ENCODE peak calls at places on chromosomes 13 and 19, in nine cellular contexts. One of them, this sample, is unnamed. For H3K9me3, the result is how much of the 10 kb centered on the place peaks cover.

GRCh38 chr19:46021531-46022041 is 1.3 kb downstream of the PGLYRP1 start:
- DNase-seq in mucosa of descending colon: peak
- DNase-seq in esophagus squamous epithelium: no peak
- DNase-seq in OCI-LY7: no peak
- DNase-seq in IMR-90: no peak
- DNase-seq in right atrium auricular region: no peak
- DNase-seq in fibroblast of lung: no peak
- DNase-seq in cardiac muscle cell: no peak
- DNase-seq in Peyer's patch: no peak
- DNase-seq in this sample: no peak

GRCh38 chr13:113801289-113801961 is 42.4 kb downstream of the TMEM255B start:
- DNase-seq in right atrium auricular region: no peak
- DNase-seq in fibroblast of lung: no peak
- DNase-seq in OCI-LY7: no peak
- DNase-seq in cardiac muscle cell: no peak
- DNase-seq in mucosa of descending colon: no peak
- DNase-seq in Peyer's patch: no peak
- DNase-seq in IMR-90: no peak
- DNase-seq in esophagus squamous epithelium: no peak
- DNase-seq in this sample: no peak

GRCh38 chr13:42453091-42453645 is 120.8 kb upstream of the TNFSF11 start:
- DNase-seq in OCI-LY7: no peak
- DNase-seq in cardiac muscle cell: no peak
- DNase-seq in right atrium auricular region: no peak
- DNase-seq in esophagus squamous epithelium: no peak
- DNase-seq in fibroblast of lung: no peak
- DNase-seq in IMR-90: no peak
- DNase-seq in mucosa of descending colon: no peak
- DNase-seq in Peyer's patch: no peak
- DNase-seq in this sample: no peak

GRCh38 chr19:3725121-3725520 is 16.9 kb downstream of the TJP3 start:
- DNase-seq in Peyer's patch: no peak
- DNase-seq in mucosa of descending colon: no peak
- DNase-seq in IMR-90: no peak
- DNase-seq in cardiac muscle cell: no peak
- DNase-seq in esophagus squamous epithelium: no peak
- DNase-seq in OCI-LY7: no peak
- DNase-seq in fibroblast of lung: no peak
- DNase-seq in right atrium auricular region: no peak
- DNase-seq in this sample: no peak

GRCh38 chr19:10816691-10817090 is 19.3 kb downstream of the TMED1 start:
- DNase-seq in cardiac muscle cell: no peak
- DNase-seq in OCI-LY7: no peak
- DNase-seq in right atrium auricular region: no peak
- DNase-seq in Peyer's patch: no peak
- DNase-seq in mucosa of descending colon: no peak
- DNase-seq in fibroblast of lung: no peak
- DNase-seq in IMR-90: no peak
- DNase-seq in esophagus squamous epithelium: no peak
- DNase-seq in this sample: no peak

GRCh38 chr13:103941506-103942148 is 875.4 kb upstream of the SLC10A2 start:
- DNase-seq in OCI-LY7: no peak
- DNase-seq in mucosa of descending colon: no peak
- DNase-seq in cardiac muscle cell: no peak
- DNase-seq in fibroblast of lung: peak
- DNase-seq in esophagus squamous epithelium: no peak
- DNase-seq in IMR-90: no peak
- DNase-seq in right atrium auricular region: no peak
- DNase-seq in Peyer's patch: no peak
- DNase-seq in this sample: no peak

GRCh38 chr19:12703056-12703455 is 6.6 kb upstream of the FBXW9 start:
- DNase-seq in cardiac muscle cell: peak
- DNase-seq in Peyer's patch: no peak
- DNase-seq in fibroblast of lung: peak
- DNase-seq in mucosa of descending colon: no peak
- DNase-seq in IMR-90: peak
- DNase-seq in right atrium auricular region: no peak
- DNase-seq in esophagus squamous epithelium: no peak
- DNase-seq in OCI-LY7: peak
- DNase-seq in this sample: peak

GRCh38 chr13:47277774-47278173 is 380.9 kb upstream of the HTR2A start:
- DNase-seq in fibroblast of lung: no peak
- DNase-seq in esophagus squamous epithelium: no peak
- DNase-seq in IMR-90: peak
- DNase-seq in Peyer's patch: no peak
- DNase-seq in cardiac muscle cell: no peak
- DNase-seq in right atrium auricular region: no peak
- DNase-seq in OCI-LY7: no peak
- DNase-seq in mucosa of descending colon: no peak
- DNase-seq in this sample: no peak

GRCh38 chr13:37065893-37066526 is 6.5 kb upstream of the SUPT20H start:
- DNase-seq in Peyer's patch: no peak
- DNase-seq in esophagus squamous epithelium: no peak
- DNase-seq in mucosa of descending colon: no peak
- DNase-seq in OCI-LY7: peak
- DNase-seq in cardiac muscle cell: no peak
- DNase-seq in IMR-90: no peak
- DNase-seq in fibroblast of lung: no peak
- DNase-seq in right atrium auricular region: no peak
- DNase-seq in this sample: no peak

GRCh38 chr13:42924290-42924803 is 67.7 kb downstream of the EPSTI1 start:
- DNase-seq in cardiac muscle cell: no peak
- DNase-seq in fibroblast of lung: no peak
- DNase-seq in right atrium auricular region: no peak
- DNase-seq in esophagus squamous epithelium: no peak
- DNase-seq in OCI-LY7: no peak
- DNase-seq in IMR-90: no peak
- DNase-seq in Peyer's patch: no peak
- DNase-seq in mucosa of descending colon: no peak
- DNase-seq in this sample: no peak

GRCh38 chr13:39263033-39263432 is 224.8 kb downstream of the NHLRC3 start:
- DNase-seq in cardiac muscle cell: peak
- DNase-seq in mucosa of descending colon: peak
- DNase-seq in Peyer's patch: no peak
- DNase-seq in IMR-90: peak
- DNase-seq in fibroblast of lung: peak
- DNase-seq in esophagus squamous epithelium: no peak
- DNase-seq in right atrium auricular region: peak
- DNase-seq in OCI-LY7: peak
- DNase-seq in this sample: peak

GRCh38 chr13:44884076-44884729 is 105.1 kb downstream of the NUFIP1 start:
- DNase-seq in IMR-90: peak
- DNase-seq in OCI-LY7: no peak
- DNase-seq in cardiac muscle cell: no peak
- DNase-seq in Peyer's patch: no peak
- DNase-seq in right atrium auricular region: no peak
- DNase-seq in esophagus squamous epithelium: no peak
- DNase-seq in mucosa of descending colon: no peak
- DNase-seq in fibroblast of lung: peak
- DNase-seq in this sample: no peak

GRCh38 chr19:7381073-7381390 is 32.3 kb downstream of the ARHGEF18 start:
- DNase-seq in fibroblast of lung: no peak
- DNase-seq in esophagus squamous epithelium: no peak
- DNase-seq in mucosa of descending colon: no peak
- DNase-seq in Peyer's patch: no peak
- DNase-seq in cardiac muscle cell: no peak
- DNase-seq in right atrium auricular region: no peak
- DNase-seq in OCI-LY7: no peak
- DNase-seq in IMR-90: no peak
- DNase-seq in this sample: no peak

GRCh38 chr19:18733196-18733647 is 49.7 kb downstream of the CRTC1 start:
- DNase-seq in esophagus squamous epithelium: no peak
- DNase-seq in cardiac muscle cell: no peak
- DNase-seq in IMR-90: peak
- DNase-seq in fibroblast of lung: peak
- DNase-seq in Peyer's patch: no peak
- DNase-seq in mucosa of descending colon: no peak
- DNase-seq in OCI-LY7: no peak
- DNase-seq in right atrium auricular region: no peak
- DNase-seq in this sample: peak

GRCh38 chr13:97125810-97126738 is 96.1 kb upstream of the MBNL2 start:
- DNase-seq in Peyer's patch: no peak
- DNase-seq in right atrium auricular region: no peak
- DNase-seq in cardiac muscle cell: no peak
- DNase-seq in IMR-90: peak
- DNase-seq in OCI-LY7: no peak
- DNase-seq in esophagus squamous epithelium: no peak
- DNase-seq in mucosa of descending colon: no peak
- DNase-seq in fibroblast of lung: peak
- DNase-seq in this sample: peak

DNA sequence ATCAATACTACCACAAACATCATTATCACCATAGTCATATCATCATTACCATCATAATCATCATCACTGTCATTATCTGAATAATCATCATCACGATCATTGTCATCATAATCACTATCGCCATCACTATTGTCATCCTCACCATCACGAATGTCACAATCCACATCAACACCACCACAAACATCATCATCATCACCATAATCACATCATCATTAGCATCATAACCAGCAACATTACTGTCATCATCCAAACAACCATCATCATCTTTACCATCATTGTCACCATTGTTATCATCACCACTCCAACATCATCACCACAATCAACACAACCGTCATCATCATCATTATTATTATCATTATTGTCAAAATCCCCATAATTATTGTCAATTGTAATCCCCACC is 61.2 kb downstream of the MBD3L1 start:
- DNase-seq in mucosa of descending colon: no peak
- DNase-seq in OCI-LY7: no peak
- DNase-seq in right atrium auricular region: no peak
- DNase-seq in IMR-90: no peak
- DNase-seq in fibroblast of lung: no peak
- DNase-seq in Peyer's patch: no peak
- DNase-seq in esophagus squamous epithelium: no peak
- DNase-seq in cardiac muscle cell: no peak
- DNase-seq in this sample: no peak
- H3K9me3 ChIP-seq in mucosa of descending colon: under half
- H3K9me3 ChIP-seq in OCI-LY7: under half
- H3K9me3 ChIP-seq in right atrium auricular region: under half
- H3K9me3 ChIP-seq in IMR-90: under half
- H3K9me3 ChIP-seq in fibroblast of lung: under half
- H3K9me3 ChIP-seq in Peyer's patch: under half
- H3K9me3 ChIP-seq in esophagus squamous epithelium: under half
- H3K9me3 ChIP-seq in cardiac muscle cell: under half
- H3K9me3 ChIP-seq in this sample: under half

DNA sequence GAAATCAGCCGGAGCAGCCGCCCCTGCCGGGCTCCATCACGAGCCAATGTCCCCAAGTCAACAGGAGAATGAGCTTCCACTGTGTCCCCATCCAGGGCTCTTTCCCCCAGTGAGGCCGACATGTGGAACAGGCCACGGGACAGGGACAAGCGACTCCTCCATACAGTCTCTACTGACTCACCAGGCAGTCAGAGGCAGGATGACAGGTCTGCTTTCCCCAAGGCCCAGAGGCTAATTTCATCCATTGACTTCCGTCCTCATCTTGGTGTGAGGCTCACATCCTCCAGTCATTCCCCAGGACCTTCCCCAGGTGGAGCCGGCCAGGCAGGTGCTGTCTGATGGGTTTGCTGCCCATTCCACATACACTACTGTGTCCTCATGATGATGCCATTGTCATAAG is 3.5 kb downstream of the CEACAM6 start:
- DNase-seq in esophagus squamous epithelium: no peak
- DNase-seq in Peyer's patch: no peak
- DNase-seq in right atrium auricular region: no peak
- DNase-seq in OCI-LY7: no peak
- DNase-seq in IMR-90: no peak
- DNase-seq in mucosa of descending colon: no peak
- DNase-seq in fibroblast of lung: no peak
- DNase-seq in cardiac muscle cell: no peak
- DNase-seq in this sample: no peak
- H3K4me3 ChIP-seq in esophagus squamous epithelium: no peak
- H3K4me3 ChIP-seq in Peyer's patch: no peak
- H3K4me3 ChIP-seq in right atrium auricular region: no peak
- H3K4me3 ChIP-seq in OCI-LY7: no peak
- H3K4me3 ChIP-seq in IMR-90: no peak
- H3K4me3 ChIP-seq in mucosa of descending colon: no peak
- H3K4me3 ChIP-seq in fibroblast of lung: no peak
- H3K4me3 ChIP-seq in cardiac muscle cell: no peak
- H3K4me3 ChIP-seq in this sample: no peak

DNA sequence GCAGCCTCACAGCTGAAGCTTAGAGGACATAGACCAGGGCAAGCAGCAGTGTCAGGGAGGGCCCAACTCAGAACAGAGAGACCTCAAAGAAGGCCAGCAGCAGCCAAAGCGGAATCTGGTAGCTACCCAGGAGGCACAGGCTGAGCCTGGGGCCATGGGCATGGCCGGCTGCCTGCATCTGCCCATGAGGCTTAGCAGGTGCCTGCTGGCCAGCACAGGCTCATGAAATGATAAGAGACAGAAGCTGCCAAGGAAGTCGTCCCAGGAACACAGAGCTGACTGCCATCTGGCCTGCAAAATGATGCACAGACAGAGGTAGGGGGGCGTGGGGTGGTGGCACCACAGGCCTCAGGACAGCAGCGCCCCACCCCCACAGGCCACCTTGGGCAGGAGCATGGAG is 29.2 kb downstream of the TUBA3C start:
- DNase-seq in fibroblast of lung: no peak
- DNase-seq in esophagus squamous epithelium: no peak
- DNase-seq in cardiac muscle cell: no peak
- DNase-seq in IMR-90: no peak
- DNase-seq in Peyer's patch: no peak
- DNase-seq in right atrium auricular region: peak
- DNase-seq in OCI-LY7: no peak
- DNase-seq in mucosa of descending colon: no peak
- DNase-seq in this sample: no peak
- H3K9me3 ChIP-seq in fibroblast of lung: under half
- H3K9me3 ChIP-seq in esophagus squamous epithelium: half or more
- H3K9me3 ChIP-seq in cardiac muscle cell: under half
- H3K9me3 ChIP-seq in IMR-90: half or more
- H3K9me3 ChIP-seq in Peyer's patch: under half
- H3K9me3 ChIP-seq in right atrium auricular region: under half
- H3K9me3 ChIP-seq in OCI-LY7: under half
- H3K9me3 ChIP-seq in mucosa of descending colon: half or more
- H3K9me3 ChIP-seq in this sample: under half

DNA sequence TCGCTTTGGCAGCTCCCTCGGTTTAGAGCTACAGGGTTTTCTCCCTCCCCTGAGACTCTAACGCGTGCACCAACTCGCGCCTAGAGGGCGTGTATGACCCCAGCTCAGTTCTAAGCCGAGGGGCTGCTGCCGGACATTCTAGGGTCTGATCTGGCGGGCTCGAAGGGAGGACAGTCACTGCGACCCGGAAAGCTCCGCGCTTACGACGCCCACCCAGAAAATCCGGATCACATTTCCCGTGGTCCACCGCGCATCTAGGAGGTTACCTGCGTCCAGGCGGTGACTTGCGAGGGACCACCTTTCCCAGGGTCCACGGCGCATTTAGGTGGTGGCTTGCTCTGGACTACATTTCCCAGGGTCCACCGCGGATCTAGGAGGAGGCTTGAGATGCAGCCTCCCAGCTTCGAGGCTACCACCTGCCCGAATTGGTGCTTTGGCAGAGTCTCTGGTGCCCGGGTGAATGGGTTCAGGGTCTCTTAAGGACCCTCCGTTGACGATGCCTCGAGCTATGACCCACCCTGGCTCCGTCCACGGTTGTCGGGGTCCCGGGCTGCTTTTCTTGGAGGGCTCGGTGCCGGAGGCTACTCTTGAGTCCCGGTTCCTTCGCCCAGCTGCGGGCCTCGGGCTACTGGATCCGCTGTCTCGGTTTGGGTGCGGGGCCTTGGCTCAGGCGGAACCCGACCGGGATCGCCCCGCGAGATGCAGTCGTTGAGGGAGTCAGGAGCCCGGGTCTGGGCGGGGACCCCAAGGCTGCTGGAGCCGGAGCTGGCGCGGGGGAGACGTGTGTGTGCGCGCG is 30.5 kb downstream of the ZNF146 start:
- DNase-seq in OCI-LY7: no peak
- DNase-seq in right atrium auricular region: no peak
- DNase-seq in cardiac muscle cell: no peak
- DNase-seq in fibroblast of lung: no peak
- DNase-seq in mucosa of descending colon: no peak
- DNase-seq in Peyer's patch: no peak
- DNase-seq in esophagus squamous epithelium: no peak
- DNase-seq in IMR-90: no peak
- DNase-seq in this sample: peak
- H3K4me3 ChIP-seq in OCI-LY7: no peak
- H3K4me3 ChIP-seq in right atrium auricular region: peak
- H3K4me3 ChIP-seq in cardiac muscle cell: no peak
- H3K4me3 ChIP-seq in fibroblast of lung: peak
- H3K4me3 ChIP-seq in mucosa of descending colon: no peak
- H3K4me3 ChIP-seq in Peyer's patch: no peak
- H3K4me3 ChIP-seq in esophagus squamous epithelium: peak
- H3K4me3 ChIP-seq in IMR-90: peak
- H3K4me3 ChIP-seq in this sample: peak

This sample was measured in A673.